ENCODE peak calls at places on chromosomes 6 and 20, in nine cellular contexts. B is HAP-1; G is RWPE1; A is activated naive CD4-positive, alpha-beta T cell; O is Daoy; V is T47D; N is stimulated activated CD8-positive, alpha-beta memory T cell treated with anti-CD3 and anti-CD28 coated beads, Interleukin-2, amount 100 ng/mL, for 48 hours; W is activated CD8-positive, alpha-beta memory T cell treated with anti-CD3 and anti-CD28 coated beads for 48 hours; D is hypothalamus. X is an unnamed sample.

GRCh38 chr20:17530716-17531536 is at the start of gene BFSP1:
- DNase-seq in A (no peak), B (peak; percentile 72), V (peak; percentile 75), N (peak; percentile 16), W (peak; percentile 28), D (no peak), O (peak; percentile 69), G (peak; percentile 50), X (peak; percentile 88)

GRCh38 chr6:5036309-5036708 is 32.5 kb upstream of the RPP40 start:
- DNase-seq in V (peak; percentile 71), D (no peak), G (peak; percentile 49), A (no peak), W (no peak), B (no peak), O (peak; percentile 63), N (no peak), X (peak; percentile 94)

GRCh38 chr6:106249658-106250057 is 75.9 kb downstream of the ATG5 start:
- DNase-seq in D (no peak), O (no peak), N (no peak), G (no peak), W (no peak), A (no peak), B (no peak), V (no peak), X (no peak)

GRCh38 chr6:13418838-13419237 is 68.6 kb downstream of the GFOD1 start:
- DNase-seq in B (no peak), O (no peak), G (no peak), N (no peak), W (no peak), V (no peak), A (no peak), D (no peak), X (no peak)

GRCh38 chr6:52108128-52108527 is 20.7 kb upstream of the PKHD1 start:
- DNase-seq in B (no peak), W (no peak), D (no peak), N (no peak), V (no peak), G (no peak), A (no peak), O (peak; percentile 50), X (peak; percentile 4)

GRCh38 chr20:41029150-41029872 is 689 bp downstream of the TOP1 start:
- DNase-seq in D (no peak), G (peak; percentile 69), N (peak; percentile 20), W (peak; percentile 30), A (no peak), V (peak; percentile 41), B (peak; percentile 35), O (peak; percentile 24), X (peak; percentile 39)

GRCh38 chr6:170280689-170281045 is 10.2 kb downstream of the DLL1 start:
- DNase-seq in G (no peak), W (no peak), N (no peak), B (no peak), O (no peak), D (no peak), V (no peak), A (no peak), X (no peak)

GRCh38 chr6:117574198-117574597 is 28.1 kb downstream of the GOPC start:
- DNase-seq in V (no peak), O (no peak), D (no peak), N (no peak), A (no peak), W (no peak), G (no peak), B (no peak), X (no peak)

GRCh38 chr6:112939543-112939942 is 592.4 kb downstream of the RFPL4B start:
- DNase-seq in D (no peak), N (no peak), A (no peak), V (no peak), B (no peak), W (no peak), O (no peak), G (no peak), X (no peak)

GRCh38 chr6:161584051-161584450 is 310.2 kb upstream of the AGPAT4 start:
- DNase-seq in W (no peak), O (peak; percentile 46), N (no peak), D (no peak), B (no peak), V (no peak), A (no peak), G (peak; percentile 61), X (no peak)

GRCh38 chr6:24520929-24521546 is 26.3 kb downstream of the ALDH5A1 start:
- DNase-seq in G (peak; percentile 57), V (peak; percentile 67), O (peak; percentile 49), A (peak; percentile 6), B (peak; percentile 39), D (no peak), N (peak; percentile 9), W (no peak), X (peak; percentile 74)

GRCh38 chr20:59598625-59599310 is 5.6 kb upstream of the PHACTR3 start:
- DNase-seq in D (no peak), G (peak; percentile 87), W (peak; percentile 23), A (no peak), V (peak; percentile 64), B (peak; percentile 13), N (peak; percentile 17), O (peak; percentile 58), X (peak; percentile 66)

GRCh38 chr6:109172096-109172495 is 76.8 kb downstream of the CEP57L1 start:
- DNase-seq in V (no peak), W (no peak), A (no peak), D (no peak), O (no peak), B (no peak), N (no peak), G (no peak), X (no peak)

GRCh38 chr6:74404366-74404765 is 708.4 kb downstream of the CD109 start:
- DNase-seq in O (no peak), N (no peak), B (no peak), W (no peak), A (no peak), V (peak; percentile 4), G (no peak), D (no peak), X (no peak)

GRCh38 chr20:42100137-42100704 is 482.0 kb upstream of the CHD6 start:
- DNase-seq in N (no peak), W (no peak), A (no peak), B (no peak), D (no peak), V (no peak), G (no peak), O (no peak), X (no peak)

GRCh38 chr20:51696304-51697118 is 71.7 kb downstream of the ATP9A start:
- DNase-seq in V (no peak), B (peak; percentile 66), G (peak; percentile 36), A (no peak), N (no peak), W (no peak), O (peak; percentile 37), D (no peak), X (no peak)

X was measured in GM23338.